ENCODE peak calls at places on chromosomes 4 and X, in six cellular contexts. P, H, J, F, R and Z are unnamed samples.

GRCh38 chrX:100413231-100413630 is 3.2 kb upstream of the PCDH19 start:
- DNase-seq in R (peak), F (no peak), H (no peak), P (peak), J (peak), Z (peak)

GRCh38 chr4:83334425-83335241 is at the start of gene HPSE:
- DNase-seq in F (peak), R (peak), H (peak), J (peak), P (peak), Z (peak)

GRCh38 chr4:6716018-6716911 is at the start of gene BLOC1S4:
- DNase-seq in P (peak), H (peak), F (peak), J (peak), R (peak), Z (peak)

GRCh38 chr4:122218762-122219161 is 66.6 kb downstream of the BLTP1 start:
- DNase-seq in H (no peak), R (peak), J (no peak), P (no peak), F (no peak), Z (no peak)

GRCh38 chr4:55184600-55185523 is 59.5 kb upstream of the KDR start:
- DNase-seq in R (peak), J (no peak), F (no peak), P (no peak), H (no peak), Z (no peak)

GRCh38 chr4:40749717-40750460 is at the start of gene NSUN7:
- DNase-seq in P (peak), J (peak), H (no peak), F (peak), R (no peak), Z (peak)

GRCh38 chr4:5166377-5166776 is 115.1 kb downstream of the STK32B start:
- DNase-seq in R (no peak), P (no peak), F (no peak), H (no peak), J (no peak), Z (no peak)

GRCh38 chrX:134423606-134424005 is 36.4 kb upstream of the HPRT1 start:
- DNase-seq in R (peak), H (no peak), F (no peak), J (no peak), P (no peak), Z (no peak)

GRCh38 chrX:31228415-31228832 is 156.6 kb upstream of the FTHL17 start:
- DNase-seq in P (no peak), F (no peak), H (no peak), J (no peak), R (peak), Z (no peak)

GRCh38 chr4:10977534-10977933 is 293.0 kb upstream of the CLNK start:
- DNase-seq in H (no peak), P (no peak), F (no peak), R (no peak), J (no peak), Z (no peak)

GRCh38 chrX:71634366-71634765 is 16.1 kb upstream of the CXCR3 start:
- DNase-seq in F (no peak), H (no peak), P (no peak), R (no peak), J (no peak), Z (no peak)

GRCh38 chrX:125998432-125998831 is 167.7 kb downstream of the DCAF12L2 start:
- DNase-seq in H (no peak), F (no peak), J (peak), R (no peak), P (no peak), Z (no peak)

GRCh38 chrX:79263550-79263949 is 103.6 kb downstream of the ITM2A start:
- DNase-seq in J (no peak), P (no peak), H (no peak), F (no peak), R (no peak), Z (no peak)

GRCh38 chrX:39974228-39974627 is 123.5 kb downstream of the BCOR start:
- DNase-seq in F (no peak), J (no peak), H (no peak), P (no peak), R (no peak), Z (no peak)

GRCh38 chrX:133482345-133483041 is 67.2 kb upstream of the GPC4 start:
- DNase-seq in J (no peak), P (no peak), R (peak), H (no peak), F (no peak), Z (no peak)

GRCh38 chr4:41095973-41096372 is 118.4 kb downstream of the APBB2 start:
- DNase-seq in J (no peak), P (no peak), H (no peak), R (peak), F (no peak), Z (no peak)